ENCODE peak calls at places on chromosomes 6 and 20, in nine cellular contexts. One of them, this sample, is unnamed.

GRCh38 chr6:121823437-121823851 is 388.0 kb downstream of the GJA1 start:
- DNase-seq in astrocyte of the spinal cord: peak
- DNase-seq in SK-N-SH: no peak
- DNase-seq in CD8-positive, alpha-beta T cell: no peak
- DNase-seq in tibial nerve: no peak
- DNase-seq in lung: no peak
- DNase-seq in tibial artery: no peak
- DNase-seq in AG04449: peak
- DNase-seq in IMR-90: peak
- DNase-seq in this sample: no peak

GRCh38 chr6:56775498-56776166 is 132.9 kb upstream of the DST start:
- DNase-seq in AG04449: no peak
- DNase-seq in tibial artery: no peak
- DNase-seq in IMR-90: no peak
- DNase-seq in lung: no peak
- DNase-seq in SK-N-SH: no peak
- DNase-seq in astrocyte of the spinal cord: no peak
- DNase-seq in CD8-positive, alpha-beta T cell: no peak
- DNase-seq in tibial nerve: no peak
- DNase-seq in this sample: no peak

GRCh38 chr6:159654483-159655098 is 38.5 kb downstream of the SOD2 start:
- DNase-seq in AG04449: no peak
- DNase-seq in IMR-90: peak
- DNase-seq in tibial nerve: no peak
- DNase-seq in astrocyte of the spinal cord: peak
- DNase-seq in tibial artery: no peak
- DNase-seq in SK-N-SH: peak
- DNase-seq in CD8-positive, alpha-beta T cell: no peak
- DNase-seq in lung: no peak
- DNase-seq in this sample: no peak

GRCh38 chr6:329888-330691 is 37.8 kb downstream of the DUSP22 start:
- DNase-seq in lung: no peak
- DNase-seq in astrocyte of the spinal cord: peak
- DNase-seq in tibial nerve: peak
- DNase-seq in IMR-90: peak
- DNase-seq in SK-N-SH: peak
- DNase-seq in CD8-positive, alpha-beta T cell: no peak
- DNase-seq in tibial artery: no peak
- DNase-seq in AG04449: no peak
- DNase-seq in this sample: no peak

GRCh38 chr20:62300319-62300718 is 2.5 kb upstream of the ADRM1 start:
- DNase-seq in IMR-90: no peak
- DNase-seq in tibial artery: no peak
- DNase-seq in AG04449: no peak
- DNase-seq in astrocyte of the spinal cord: no peak
- DNase-seq in CD8-positive, alpha-beta T cell: no peak
- DNase-seq in lung: no peak
- DNase-seq in tibial nerve: no peak
- DNase-seq in SK-N-SH: no peak
- DNase-seq in this sample: no peak

GRCh38 chr6:30687659-30688431 is 1.4 kb upstream of the PPP1R18 start:
- DNase-seq in astrocyte of the spinal cord: peak
- DNase-seq in SK-N-SH: peak
- DNase-seq in tibial artery: peak
- DNase-seq in tibial nerve: no peak
- DNase-seq in CD8-positive, alpha-beta T cell: no peak
- DNase-seq in IMR-90: peak
- DNase-seq in AG04449: no peak
- DNase-seq in lung: no peak
- DNase-seq in this sample: no peak

GRCh38 chr6:14354919-14355572 is 237.5 kb downstream of the CD83 start:
- DNase-seq in CD8-positive, alpha-beta T cell: no peak
- DNase-seq in AG04449: peak
- DNase-seq in SK-N-SH: no peak
- DNase-seq in tibial artery: peak
- DNase-seq in tibial nerve: peak
- DNase-seq in lung: peak
- DNase-seq in astrocyte of the spinal cord: peak
- DNase-seq in IMR-90: peak
- DNase-seq in this sample: no peak

GRCh38 chr6:3232017-3232838 is 4.8 kb upstream of the TUBB2B start:
- DNase-seq in CD8-positive, alpha-beta T cell: no peak
- DNase-seq in SK-N-SH: no peak
- DNase-seq in lung: no peak
- DNase-seq in astrocyte of the spinal cord: no peak
- DNase-seq in tibial nerve: no peak
- DNase-seq in tibial artery: no peak
- DNase-seq in IMR-90: no peak
- DNase-seq in AG04449: no peak
- DNase-seq in this sample: peak

GRCh38 chr20:25699914-25700313 is 3.3 kb upstream of the ZNF337 start:
- DNase-seq in SK-N-SH: no peak
- DNase-seq in tibial nerve: no peak
- DNase-seq in tibial artery: no peak
- DNase-seq in CD8-positive, alpha-beta T cell: no peak
- DNase-seq in lung: no peak
- DNase-seq in astrocyte of the spinal cord: peak
- DNase-seq in IMR-90: no peak
- DNase-seq in AG04449: no peak
- DNase-seq in this sample: no peak

GRCh38 chr6:31585531-31585930 is 546 bp upstream of the LST1 start:
- DNase-seq in astrocyte of the spinal cord: no peak
- DNase-seq in tibial artery: no peak
- DNase-seq in IMR-90: no peak
- DNase-seq in tibial nerve: no peak
- DNase-seq in AG04449: no peak
- DNase-seq in CD8-positive, alpha-beta T cell: no peak
- DNase-seq in lung: no peak
- DNase-seq in SK-N-SH: no peak
- DNase-seq in this sample: no peak

GRCh38 chr6:130577178-130577919 is 211.5 kb downstream of the TMEM200A start:
- DNase-seq in astrocyte of the spinal cord: no peak
- DNase-seq in IMR-90: no peak
- DNase-seq in lung: no peak
- DNase-seq in AG04449: no peak
- DNase-seq in CD8-positive, alpha-beta T cell: no peak
- DNase-seq in tibial artery: no peak
- DNase-seq in tibial nerve: no peak
- DNase-seq in SK-N-SH: no peak
- DNase-seq in this sample: no peak

GRCh38 chr20:47024461-47024937 is 129.9 kb downstream of the EYA2 start:
- DNase-seq in SK-N-SH: no peak
- DNase-seq in astrocyte of the spinal cord: no peak
- DNase-seq in IMR-90: peak
- DNase-seq in tibial artery: no peak
- DNase-seq in CD8-positive, alpha-beta T cell: no peak
- DNase-seq in lung: no peak
- DNase-seq in AG04449: no peak
- DNase-seq in tibial nerve: no peak
- DNase-seq in this sample: no peak

GRCh38 chr20:848218-848617 is 14.7 kb downstream of the FAM110A start:
- DNase-seq in SK-N-SH: no peak
- DNase-seq in lung: no peak
- DNase-seq in CD8-positive, alpha-beta T cell: no peak
- DNase-seq in IMR-90: no peak
- DNase-seq in tibial artery: no peak
- DNase-seq in AG04449: no peak
- DNase-seq in astrocyte of the spinal cord: no peak
- DNase-seq in tibial nerve: no peak
- DNase-seq in this sample: no peak

GRCh38 chr20:844473-845225 is 11.1 kb downstream of the FAM110A start:
- DNase-seq in tibial nerve: peak
- DNase-seq in lung: peak
- DNase-seq in IMR-90: peak
- DNase-seq in tibial artery: peak
- DNase-seq in SK-N-SH: peak
- DNase-seq in astrocyte of the spinal cord: peak
- DNase-seq in AG04449: peak
- DNase-seq in CD8-positive, alpha-beta T cell: peak
- DNase-seq in this sample: peak

GRCh38 chr20:846894-847278 is 13.4 kb downstream of the FAM110A start:
- DNase-seq in AG04449: no peak
- DNase-seq in astrocyte of the spinal cord: no peak
- DNase-seq in IMR-90: no peak
- DNase-seq in lung: no peak
- DNase-seq in CD8-positive, alpha-beta T cell: peak
- DNase-seq in tibial nerve: no peak
- DNase-seq in tibial artery: no peak
- DNase-seq in SK-N-SH: no peak
- DNase-seq in this sample: no peak

GRCh38 chr20:845226-845868 is 11.8 kb downstream of the FAM110A start:
- DNase-seq in lung: no peak
- DNase-seq in tibial nerve: no peak
- DNase-seq in astrocyte of the spinal cord: no peak
- DNase-seq in AG04449: no peak
- DNase-seq in SK-N-SH: no peak
- DNase-seq in CD8-positive, alpha-beta T cell: peak
- DNase-seq in IMR-90: no peak
- DNase-seq in tibial artery: no peak
- DNase-seq in this sample: no peak

GRCh38 chr20:845967-846893 is 12.7 kb downstream of the FAM110A start:
- DNase-seq in tibial nerve: no peak
- DNase-seq in lung: no peak
- DNase-seq in IMR-90: no peak
- DNase-seq in SK-N-SH: no peak
- DNase-seq in astrocyte of the spinal cord: no peak
- DNase-seq in tibial artery: no peak
- DNase-seq in AG04449: no peak
- DNase-seq in CD8-positive, alpha-beta T cell: peak
- DNase-seq in this sample: no peak
- H3K4me3 ChIP-seq in tibial nerve: no peak
- H3K4me3 ChIP-seq in lung: no peak
- H3K4me3 ChIP-seq in IMR-90: no peak
- H3K4me3 ChIP-seq in SK-N-SH: no peak
- H3K4me3 ChIP-seq in astrocyte of the spinal cord: no peak
- H3K4me3 ChIP-seq in tibial artery: no peak
- H3K4me3 ChIP-seq in AG04449: no peak
- H3K4me3 ChIP-seq in CD8-positive, alpha-beta T cell: peak
- H3K4me3 ChIP-seq in this sample: peak

GRCh38 chr20:21826946-21827345 is 121.5 kb downstream of the PAX1 start:
- DNase-seq in lung: no peak
- DNase-seq in astrocyte of the spinal cord: no peak
- DNase-seq in CD8-positive, alpha-beta T cell: no peak
- DNase-seq in IMR-90: no peak
- DNase-seq in tibial artery: no peak
- DNase-seq in SK-N-SH: no peak
- DNase-seq in AG04449: no peak
- DNase-seq in tibial nerve: no peak
- DNase-seq in this sample: no peak
- TF ChIP-seq CTCF in lung: no peak
- TF ChIP-seq CTCF in astrocyte of the spinal cord: no peak
- TF ChIP-seq CTCF in CD8-positive, alpha-beta T cell: no peak
- TF ChIP-seq CTCF in IMR-90: no peak
- TF ChIP-seq CTCF in tibial artery: no peak
- TF ChIP-seq CTCF in SK-N-SH: no peak
- TF ChIP-seq CTCF in AG04449: no peak
- TF ChIP-seq CTCF in tibial nerve: no peak
- TF ChIP-seq CTCF in this sample: no peak

DNA sequence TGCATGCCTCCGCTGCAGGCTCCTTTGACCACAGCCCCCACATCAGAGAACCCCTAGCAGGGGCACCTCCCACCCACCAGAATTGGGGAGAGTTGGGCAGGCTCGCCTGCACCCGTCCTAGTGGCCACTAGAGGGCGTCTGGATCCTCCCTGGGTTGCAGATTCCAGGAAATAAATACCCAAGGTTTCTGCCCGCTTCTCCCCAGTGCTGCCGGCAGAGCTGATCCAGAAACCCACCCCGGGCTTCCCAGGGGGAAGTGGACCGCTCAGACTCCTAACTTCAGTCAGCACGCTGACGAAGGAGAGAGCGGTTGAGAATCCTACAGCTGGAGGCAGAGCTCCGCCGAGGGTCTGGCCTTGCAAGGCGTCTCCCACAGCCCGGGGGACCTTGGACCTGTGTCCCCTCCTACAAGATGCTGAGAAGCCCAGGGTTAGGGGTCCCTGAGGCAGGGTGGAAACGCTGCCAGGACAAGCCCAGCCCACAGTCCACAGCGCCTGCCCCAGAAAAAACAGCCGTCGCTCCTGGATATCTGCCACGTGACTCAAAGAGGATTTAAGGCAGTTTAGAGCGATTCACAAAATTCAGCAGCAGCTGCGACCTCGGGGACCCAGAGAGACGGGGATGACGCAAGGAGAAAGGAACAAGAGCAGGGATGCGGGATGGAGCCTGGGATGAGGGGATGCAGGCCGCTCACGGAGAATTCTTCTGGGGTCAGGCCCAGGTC is 32.6 kb upstream of the PHACTR3 start:
- DNase-seq in astrocyte of the spinal cord: peak
- DNase-seq in IMR-90: peak
- DNase-seq in tibial artery: peak
- DNase-seq in SK-N-SH: peak
- DNase-seq in CD8-positive, alpha-beta T cell: peak
- DNase-seq in lung: peak
- DNase-seq in AG04449: no peak
- DNase-seq in tibial nerve: peak
- DNase-seq in this sample: peak
- H3K4me3 ChIP-seq in astrocyte of the spinal cord: peak
- H3K4me3 ChIP-seq in IMR-90: peak
- H3K4me3 ChIP-seq in tibial artery: peak
- H3K4me3 ChIP-seq in SK-N-SH: peak
- H3K4me3 ChIP-seq in CD8-positive, alpha-beta T cell: peak
- H3K4me3 ChIP-seq in lung: no peak
- H3K4me3 ChIP-seq in AG04449: peak
- H3K4me3 ChIP-seq in tibial nerve: peak
- H3K4me3 ChIP-seq in this sample: peak

GRCh38 chr6:5670381-5670780 is 336.3 kb downstream of the NRN1 start:
- DNase-seq in tibial nerve: no peak
- DNase-seq in SK-N-SH: no peak
- DNase-seq in IMR-90: no peak
- DNase-seq in astrocyte of the spinal cord: no peak
- DNase-seq in CD8-positive, alpha-beta T cell: no peak
- DNase-seq in lung: no peak
- DNase-seq in AG04449: no peak
- DNase-seq in tibial artery: no peak
- DNase-seq in this sample: no peak

GRCh38 chr6:5671162-5671561 is 335.6 kb downstream of the NRN1 start:
- DNase-seq in lung: no peak
- DNase-seq in tibial nerve: no peak
- DNase-seq in AG04449: no peak
- DNase-seq in CD8-positive, alpha-beta T cell: no peak
- DNase-seq in IMR-90: peak
- DNase-seq in tibial artery: no peak
- DNase-seq in SK-N-SH: no peak
- DNase-seq in astrocyte of the spinal cord: peak
- DNase-seq in this sample: no peak

GRCh38 chr6:5672581-5673011 is 334.1 kb downstream of the NRN1 start:
- DNase-seq in astrocyte of the spinal cord: peak
- DNase-seq in SK-N-SH: no peak
- DNase-seq in IMR-90: peak
- DNase-seq in CD8-positive, alpha-beta T cell: no peak
- DNase-seq in tibial artery: peak
- DNase-seq in tibial nerve: no peak
- DNase-seq in AG04449: peak
- DNase-seq in lung: no peak
- DNase-seq in this sample: no peak

GRCh38 chr6:5673016-5673415 is 333.7 kb downstream of the NRN1 start:
- DNase-seq in AG04449: no peak
- DNase-seq in astrocyte of the spinal cord: no peak
- DNase-seq in SK-N-SH: no peak
- DNase-seq in tibial artery: no peak
- DNase-seq in lung: no peak
- DNase-seq in CD8-positive, alpha-beta T cell: no peak
- DNase-seq in IMR-90: no peak
- DNase-seq in tibial nerve: no peak
- DNase-seq in this sample: no peak

GRCh38 chr6:5671604-5672559 is 334.8 kb downstream of the NRN1 start:
- DNase-seq in CD8-positive, alpha-beta T cell: no peak
- DNase-seq in tibial nerve: no peak
- DNase-seq in SK-N-SH: no peak
- DNase-seq in tibial artery: peak
- DNase-seq in lung: no peak
- DNase-seq in IMR-90: no peak
- DNase-seq in astrocyte of the spinal cord: no peak
- DNase-seq in AG04449: no peak
- DNase-seq in this sample: no peak
- TF ChIP-seq CTCF in CD8-positive, alpha-beta T cell: no peak
- TF ChIP-seq CTCF in tibial nerve: no peak
- TF ChIP-seq CTCF in SK-N-SH: no peak
- TF ChIP-seq CTCF in tibial artery: no peak
- TF ChIP-seq CTCF in lung: no peak
- TF ChIP-seq CTCF in IMR-90: no peak
- TF ChIP-seq CTCF in astrocyte of the spinal cord: no peak
- TF ChIP-seq CTCF in AG04449: no peak
- TF ChIP-seq CTCF in this sample: peak

This sample was measured in BE2C.